ENCODE peak calls at places on chromosomes 7 and 10, in eight cellular contexts. L is tibial nerve, G is ovary, E is sigmoid colon, A is SK-N-SH, M is esophagus muscularis mucosa, H is suprapubic skin, C is H1. D is an unnamed sample.

GRCh38 chr10:73653701-73654100 is 2.1 kb downstream of the SYNPO2L start:
- DNase-seq in A (no peak), E (no peak), M (no peak), G (no peak), L (no peak), H (no peak), C (no peak), D (no peak)

GRCh38 chr7:4406288-4407058 is 275.6 kb upstream of the FOXK1 start:
- DNase-seq in E (no peak), A (no peak), G (no peak), L (no peak), H (no peak), C (no peak), M (peak), D (no peak)

GRCh38 chr7:89780291-89780690 is 374.0 kb upstream of the STEAP1 start:
- DNase-seq in L (no peak), H (no peak), E (no peak), A (no peak), M (no peak), G (no peak), C (no peak), D (no peak)

GRCh38 chr10:101967119-101967518 is 88.9 kb downstream of the ARMH3 start:
- DNase-seq in M (no peak), C (no peak), E (no peak), H (no peak), G (no peak), L (no peak), A (no peak), D (no peak)

GRCh38 chr10:23064288-23065114 is 30.9 kb upstream of the MSRB2 start:
- DNase-seq in H (no peak), C (no peak), M (no peak), A (no peak), E (no peak), L (no peak), G (no peak), D (no peak)

GRCh38 chr7:31066516-31067130 is 14.5 kb downstream of the ADCYAP1R1 start:
- DNase-seq in L (no peak), G (no peak), E (peak), M (no peak), C (no peak), H (no peak), A (no peak), D (no peak)

GRCh38 chr7:157577061-157577460 is 240.3 kb downstream of the DNAJB6 start:
- DNase-seq in A (no peak), C (no peak), H (no peak), L (no peak), E (no peak), M (no peak), G (no peak), D (no peak)

GRCh38 chr10:79009144-79009543 is 59.6 kb upstream of the ZMIZ1 start:
- DNase-seq in A (no peak), E (no peak), H (no peak), C (no peak), G (no peak), L (no peak), M (no peak), D (no peak)

GRCh38 chr10:113053881-113054280 is 103.8 kb downstream of the TCF7L2 start:
- DNase-seq in C (peak), E (peak), A (no peak), M (no peak), L (no peak), G (no peak), H (no peak), D (no peak)

GRCh38 chr10:16989826-16990293 is 139.8 kb downstream of the CUBN start:
- DNase-seq in H (no peak), A (no peak), L (no peak), E (no peak), G (no peak), M (no peak), C (peak), D (no peak)

GRCh38 chr7:35494407-35494806 is 200.5 kb downstream of the HERPUD2 start:
- DNase-seq in E (no peak), C (no peak), A (no peak), H (no peak), L (no peak), G (no peak), M (peak), D (no peak)

GRCh38 chr7:87001214-87001613 is 58.2 kb downstream of the ELAPOR2 start:
- DNase-seq in A (no peak), L (no peak), M (no peak), E (no peak), H (no peak), G (no peak), C (no peak), D (no peak)

GRCh38 chr10:108303149-108303548 is 1138.6 kb upstream of the SORCS1 start:
- DNase-seq in G (no peak), A (no peak), M (no peak), C (no peak), L (no peak), H (no peak), E (no peak), D (no peak)

GRCh38 chr7:134565643-134566136 is 16.8 kb downstream of the AKR1B15 start:
- DNase-seq in G (no peak), H (no peak), A (no peak), L (peak), E (no peak), C (no peak), M (no peak), D (no peak)

GRCh38 chr10:118210276-118210675 is 131.8 kb downstream of the FAM204A start:
- DNase-seq in M (no peak), H (no peak), L (no peak), C (no peak), G (no peak), E (no peak), A (no peak), D (no peak)

GRCh38 chr10:35872666-35873065 is 230.6 kb upstream of the FZD8 start:
- DNase-seq in H (no peak), C (no peak), E (no peak), A (no peak), M (no peak), G (no peak), L (no peak), D (no peak)

GRCh38 chr7:105261689-105262088 is 127.0 kb downstream of the SRPK2 start:
- DNase-seq in E (no peak), C (no peak), H (no peak), L (no peak), M (no peak), A (no peak), G (no peak), D (no peak)

GRCh38 chr10:6707329-6707728 is 127.3 kb upstream of the PRKCQ start:
- DNase-seq in A (no peak), E (no peak), H (no peak), C (no peak), L (no peak), G (no peak), M (no peak), D (no peak)

DNA sequence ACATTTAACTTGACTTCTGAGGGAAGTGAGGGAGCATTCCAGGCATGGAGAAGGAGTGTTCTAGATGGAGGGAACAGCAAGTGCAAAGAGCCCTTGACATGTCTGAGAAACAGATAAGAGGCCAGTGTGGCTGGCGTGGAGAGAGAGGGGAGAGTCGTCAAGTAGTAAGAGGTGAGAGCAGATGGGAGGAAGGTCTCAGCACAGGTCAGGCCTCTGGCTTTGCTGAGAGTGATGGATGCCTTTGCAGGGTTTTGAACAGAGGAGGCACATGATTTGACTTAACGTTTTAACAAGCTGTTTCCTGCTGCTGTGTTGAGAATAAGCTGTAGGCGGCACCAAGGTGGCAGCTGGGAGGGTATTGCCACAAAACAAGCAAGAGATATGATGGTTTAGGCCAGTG is 97.2 kb downstream of the KAT6B start:
- DNase-seq in M (no peak), C (no peak), A (no peak), L (no peak), G (no peak), E (no peak), H (no peak), D (no peak)
- TF ChIP-seq EP300 in M (no peak), C (no peak), A (no peak), L (no peak), G (no peak), E (no peak), H (no peak), D (peak)

GRCh38 chr7:12258074-12258473 is 47.0 kb downstream of the TMEM106B start:
- DNase-seq in M (no peak), G (no peak), C (no peak), E (no peak), A (no peak), L (no peak), H (no peak), D (no peak)

GRCh38 chr7:12256025-12256570 is 45.0 kb downstream of the TMEM106B start:
- DNase-seq in C (no peak), M (no peak), E (no peak), A (no peak), L (no peak), G (no peak), H (no peak), D (no peak)

GRCh38 chr7:12257582-12257981 is 46.5 kb downstream of the TMEM106B start:
- DNase-seq in M (no peak), A (no peak), G (no peak), E (no peak), H (no peak), L (no peak), C (no peak), D (no peak)
- TF ChIP-seq EP300 in M (no peak), A (no peak), G (no peak), E (no peak), H (no peak), L (no peak), C (no peak), D (no peak)

GRCh38 chr10:96357038-96357620 is 1.7 kb downstream of the OPALIN start:
- DNase-seq in H (no peak), G (no peak), C (no peak), E (no peak), A (no peak), M (no peak), L (no peak), D (no peak)

GRCh38 chr10:96352027-96352426 is 6.8 kb downstream of the OPALIN start:
- DNase-seq in C (no peak), L (no peak), E (no peak), M (no peak), A (no peak), G (no peak), H (no peak), D (no peak)

DNA sequence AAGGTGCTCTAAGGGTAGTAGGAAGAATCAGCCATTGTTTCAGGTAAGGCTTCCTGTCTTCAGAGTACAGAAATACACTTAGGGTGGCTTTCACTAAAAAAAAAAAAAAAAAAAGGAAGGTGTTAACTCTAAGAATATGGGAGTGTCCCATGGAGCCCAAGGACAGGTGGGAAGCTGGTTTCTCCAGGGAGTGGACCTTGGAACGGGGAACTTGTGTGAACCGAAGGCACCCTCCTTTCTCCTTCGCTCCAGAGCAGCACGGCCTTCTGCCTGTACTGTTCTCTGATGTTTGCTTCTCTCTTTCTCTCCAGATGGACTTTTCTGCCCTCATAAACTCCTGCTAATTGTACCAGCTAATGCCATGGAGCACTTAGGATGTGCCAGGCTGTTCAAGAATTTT is 6.2 kb downstream of the OPALIN start:
- DNase-seq in E (no peak), L (no peak), A (no peak), H (no peak), C (no peak), M (no peak), G (no peak), D (no peak)
- TF ChIP-seq EP300 in E (no peak), L (no peak), A (no peak), H (no peak), C (no peak), M (no peak), G (no peak), D (no peak)

GRCh38 chr7:12703881-12704280 is 16.4 kb downstream of the ARL4A start:
- DNase-seq in E (no peak), M (no peak), C (no peak), H (no peak), L (no peak), A (no peak), G (no peak), D (no peak)

GRCh38 chr7:12708314-12708713 is 20.9 kb downstream of the ARL4A start:
- DNase-seq in A (no peak), M (no peak), C (no peak), L (no peak), H (no peak), E (no peak), G (no peak), D (no peak)

GRCh38 chr7:12709731-12710502 is 22.5 kb downstream of the ARL4A start:
- DNase-seq in M (no peak), E (no peak), G (no peak), A (no peak), H (no peak), L (no peak), C (no peak), D (no peak)

GRCh38 chr7:12705878-12706277 is 18.4 kb downstream of the ARL4A start:
- DNase-seq in M (no peak), E (no peak), H (no peak), C (no peak), A (no peak), L (no peak), G (no peak), D (no peak)

GRCh38 chr7:12706900-12707536 is 19.6 kb downstream of the ARL4A start:
- DNase-seq in A (no peak), H (no peak), C (no peak), E (no peak), G (no peak), M (no peak), L (no peak), D (no peak)
- TF ChIP-seq EP300 in A (no peak), H (no peak), C (no peak), E (no peak), G (no peak), M (no peak), L (no peak), D (no peak)

DNA sequence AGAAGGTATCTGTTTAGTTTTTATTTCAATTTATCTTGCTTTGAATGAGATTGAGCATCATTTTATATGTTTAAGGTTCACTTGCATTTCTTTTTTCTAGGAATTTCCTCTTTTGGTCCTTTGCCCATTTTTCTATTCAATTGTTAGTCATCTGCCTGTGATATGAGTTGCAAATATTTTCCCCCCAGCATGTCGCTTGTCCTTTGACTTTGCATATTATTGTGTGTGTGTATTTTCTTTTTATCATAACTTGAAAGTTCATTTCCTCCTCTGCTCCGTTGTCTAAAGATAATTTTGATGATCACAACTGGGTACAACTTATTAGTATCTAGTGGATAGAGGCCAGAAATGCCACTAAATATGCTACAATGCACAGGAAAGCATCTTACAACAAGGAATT is 132.7 kb upstream of the MDFIC start:
- DNase-seq in E (no peak), H (no peak), C (no peak), M (no peak), G (no peak), A (no peak), L (no peak), D (no peak)
- TF ChIP-seq EP300 in E (no peak), H (no peak), C (no peak), M (no peak), G (no peak), A (no peak), L (no peak), D (no peak)

DNA sequence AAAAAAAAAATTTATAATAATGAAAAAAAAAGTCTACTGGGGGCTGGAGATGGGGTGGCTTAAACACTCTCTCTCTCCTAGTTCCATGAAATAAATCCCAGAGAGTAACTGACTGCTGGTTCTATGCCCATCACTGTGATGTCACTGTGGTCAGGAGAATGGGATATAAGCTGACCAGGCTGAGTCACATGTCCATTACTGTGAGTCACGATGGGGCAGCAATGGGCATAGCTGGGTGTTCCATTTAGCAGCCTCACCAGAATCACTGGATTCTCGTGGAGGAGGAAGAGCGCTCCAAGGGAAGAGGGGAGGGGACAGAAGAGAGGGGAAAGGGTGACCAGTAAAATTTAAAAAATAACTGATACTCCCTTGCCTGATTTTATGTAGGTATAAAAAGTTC is 37.1 kb downstream of the MASTL start:
- DNase-seq in M (no peak), C (no peak), E (no peak), H (no peak), G (no peak), L (no peak), A (peak), D (no peak)
- TF ChIP-seq EP300 in M (no peak), C (no peak), E (no peak), H (no peak), G (no peak), L (no peak), A (no peak), D (no peak)

GRCh38 chr7:117808273-117808868 is 64.9 kb downstream of the CTTNBP2 start:
- DNase-seq in L (peak), M (no peak), C (no peak), E (no peak), A (no peak), H (no peak), G (no peak), D (no peak)
- TF ChIP-seq EP300 in L (no peak), M (no peak), C (no peak), E (no peak), A (no peak), H (no peak), G (no peak), D (no peak)

GRCh38 chr10:119518176-119518575 is 24.3 kb downstream of the RGS10 start:
- DNase-seq in C (no peak), E (no peak), G (no peak), H (no peak), A (no peak), M (no peak), L (no peak), D (no peak)
- TF ChIP-seq EP300 in C (no peak), E (no peak), G (no peak), H (no peak), A (no peak), M (no peak), L (no peak), D (no peak)

GRCh38 chr7:95863-96260 is 96.5 kb upstream of the FAM20C start:
- DNase-seq in G (no peak), E (no peak), M (peak), C (no peak), H (no peak), A (no peak), L (no peak), D (no peak)
- TF ChIP-seq EP300 in G (no peak), E (no peak), M (no peak), C (no peak), H (no peak), A (no peak), L (no peak), D (no peak)

DNA sequence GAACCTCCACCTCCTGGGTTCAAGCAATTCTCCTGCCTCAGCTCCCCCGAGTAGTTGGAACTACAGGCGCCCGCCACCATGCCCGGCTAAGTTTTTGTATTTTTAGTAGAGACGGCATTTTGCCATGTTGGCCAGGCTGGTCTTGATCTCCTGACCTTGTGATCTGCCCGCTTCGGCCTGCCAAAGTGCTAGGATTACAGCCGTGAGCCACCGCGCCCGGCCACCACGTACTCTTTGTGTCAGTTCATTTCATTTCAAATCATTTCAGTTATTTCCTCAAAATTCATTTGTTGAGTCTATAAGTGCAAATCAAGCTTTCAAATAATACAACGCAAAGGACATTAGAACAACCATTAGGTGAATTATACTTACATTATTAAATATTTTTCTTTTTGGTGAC is 943.8 kb downstream of the TYW1 start:
- DNase-seq in H (no peak), G (no peak), A (no peak), L (no peak), E (no peak), M (no peak), C (no peak), D (peak)
- TF ChIP-seq EP300 in H (no peak), G (no peak), A (no peak), L (no peak), E (no peak), M (no peak), C (no peak), D (no peak)

D was measured in upper lobe of left lung.